ENCODE peak calls at places on chromosome 12, in nine cellular contexts. Y is Right ventricle myocardium inferior, R is thoracic aorta, S is body of pancreas, U is H7, G is iPS-NIHi11, J is astrocyte of the spinal cord, D is NAMALWA, B is mucosa of gallbladder. N is an unnamed sample.

GRCh38 chr12:31488737-31489338 is 102.1 kb downstream of the DENND5B start:
- DNase-seq in Y (no peak), R (no peak), S (no peak), U (no peak), G (no peak), J (no peak), D (no peak), B (no peak), N (no peak)

GRCh38 chr12:79373896-79374499 is 316.8 kb downstream of the PAWR start:
- DNase-seq in Y (no peak), R (no peak), S (no peak), U (peak), G (peak), J (peak), D (peak), B (no peak), N (no peak)

GRCh38 chr12:58496411-58496810 is 423.9 kb downstream of the LRIG3 start:
- DNase-seq in Y (no peak), R (no peak), S (no peak), U (no peak), G (no peak), J (peak), D (no peak), B (no peak), N (no peak)

GRCh38 chr12:1246637-1247036 is 255.6 kb downstream of the ERC1 start:
- DNase-seq in Y (no peak), R (no peak), S (no peak), U (no peak), G (no peak), J (no peak), D (no peak), B (no peak), N (no peak)

GRCh38 chr12:103301642-103302620 is 193.8 kb downstream of the C12orf42 start:
- DNase-seq in Y (peak), R (no peak), S (no peak), U (peak), G (peak), J (no peak), D (no peak), B (no peak), N (no peak)

GRCh38 chr12:104626069-104626690 is 169.4 kb downstream of the CHST11 start:
- DNase-seq in Y (no peak), R (no peak), S (no peak), U (no peak), G (no peak), J (peak), D (no peak), B (no peak), N (no peak)

GRCh38 chr12:14256555-14257169 is 108.8 kb upstream of the ATF7IP start:
- DNase-seq in Y (peak), R (peak), S (peak), U (peak), G (peak), J (peak), D (peak), B (peak), N (peak)

GRCh38 chr12:53048033-53048779 is 1.7 kb upstream of the TNS2 start:
- DNase-seq in Y (no peak), R (no peak), S (peak), U (peak), G (no peak), J (no peak), D (peak), B (peak), N (no peak)

GRCh38 chr12:124949779-124950728 is 35.6 kb upstream of the UBC start:
- DNase-seq in Y (peak), R (no peak), S (no peak), U (no peak), G (peak), J (no peak), D (no peak), B (no peak), N (no peak)

GRCh38 chr12:94012508-94013044 is 135.8 kb upstream of the PLXNC1 start:
- DNase-seq in Y (no peak), R (no peak), S (no peak), U (no peak), G (no peak), J (no peak), D (no peak), B (no peak), N (no peak)

GRCh38 chr12:80849367-80849766 is 88.4 kb downstream of the LIN7A start:
- DNase-seq in Y (no peak), R (no peak), S (no peak), U (no peak), G (no peak), J (no peak), D (no peak), B (no peak), N (no peak)

GRCh38 chr12:74415633-74416032 is 122.0 kb upstream of the ATXN7L3B start:
- DNase-seq in Y (no peak), R (no peak), S (no peak), U (no peak), G (peak), J (peak), D (peak), B (no peak), N (no peak)

GRCh38 chr12:132305991-132306884 is 23.2 kb downstream of the GALNT9 start:
- DNase-seq in Y (peak), R (no peak), S (no peak), U (peak), G (no peak), J (no peak), D (no peak), B (no peak), N (peak)

GRCh38 chr12:52907092-52907810 is 2.4 kb upstream of the KRT8 start:
- DNase-seq in Y (no peak), R (no peak), S (peak), U (peak), G (peak), J (peak), D (no peak), B (peak), N (peak)

GRCh38 chr12:4446335-4446734 is 720 bp upstream of the FGF6 start:
- DNase-seq in Y (no peak), R (no peak), S (no peak), U (peak), G (no peak), J (no peak), D (no peak), B (no peak), N (no peak)

GRCh38 chr12:12486661-12487240 is 75.9 kb downstream of the DUSP16 start:
- DNase-seq in Y (no peak), R (no peak), S (peak), U (no peak), G (no peak), J (no peak), D (no peak), B (no peak), N (no peak)

GRCh38 chr12:65670775-65671174 is 153.5 kb upstream of the HMGA2 start:
- DNase-seq in Y (no peak), R (no peak), S (no peak), U (no peak), G (no peak), J (peak), D (no peak), B (no peak), N (no peak)

GRCh38 chr12:71780207-71780822 is 25.7 kb downstream of the RAB21 start:
- DNase-seq in Y (no peak), R (no peak), S (peak), U (peak), G (peak), J (peak), D (peak), B (peak), N (no peak)

GRCh38 chr12:56631790-56632700 is 1.9 kb upstream of the BAZ2A start:
- DNase-seq in Y (peak), R (peak), S (peak), U (peak), G (peak), J (peak), D (peak), B (peak), N (peak)

GRCh38 chr12:110141389-110141788 is 17.2 kb downstream of the IFT81 start:
- DNase-seq in Y (peak), R (peak), S (peak), U (no peak), G (no peak), J (no peak), D (no peak), B (peak), N (peak)

GRCh38 chr12:7959278-7960063 is 23.5 kb upstream of the SLC2A3 start:
- DNase-seq in Y (no peak), R (no peak), S (no peak), U (peak), G (peak), J (peak), D (peak), B (no peak), N (peak)

GRCh38 chr12:94429633-94430032 is 30.0 kb downstream of the CEP83 start:
- DNase-seq in Y (no peak), R (no peak), S (no peak), U (no peak), G (no peak), J (no peak), D (no peak), B (no peak), N (no peak)

GRCh38 chr12:71686658-71687025 is 760 bp downstream of the TMEM19 start:
- DNase-seq in Y (no peak), R (no peak), S (no peak), U (no peak), G (no peak), J (no peak), D (no peak), B (no peak), N (no peak)

GRCh38 chr12:2794261-2794735 is 472 bp upstream of the FKBP4 start:
- DNase-seq in Y (peak), R (no peak), S (no peak), U (no peak), G (peak), J (no peak), D (no peak), B (peak), N (peak)

GRCh38 chr12:25977047-25977446 is 18.6 kb downstream of the RASSF8 start:
- DNase-seq in Y (no peak), R (no peak), S (no peak), U (no peak), G (no peak), J (peak), D (no peak), B (no peak), N (no peak)

GRCh38 chr12:53381739-53382630 is 2.0 kb downstream of the SP1 start:
- DNase-seq in Y (peak), R (no peak), S (peak), U (peak), G (peak), J (peak), D (peak), B (peak), N (peak)

GRCh38 chr12:92953747-92954146 is 24.7 kb upstream of the EEA1 start:
- DNase-seq in Y (no peak), R (no peak), S (no peak), U (no peak), G (no peak), J (no peak), D (peak), B (no peak), N (no peak)

GRCh38 chr12:104455594-104456416 is 943 bp upstream of the CHST11 start:
- DNase-seq in Y (no peak), R (no peak), S (no peak), U (no peak), G (no peak), J (no peak), D (peak), B (no peak), N (no peak)

GRCh38 chr12:12376636-12377448 is 20.0 kb downstream of the BORCS5 start:
- DNase-seq in Y (peak), R (no peak), S (peak), U (peak), G (peak), J (peak), D (peak), B (no peak), N (no peak)

GRCh38 chr12:27388650-27389049 is 56.0 kb downstream of the BMAL2 start:
- DNase-seq in Y (no peak), R (no peak), S (no peak), U (no peak), G (no peak), J (no peak), D (no peak), B (no peak), N (no peak)

GRCh38 chr12:18153826-18154225 is 63.8 kb upstream of the RERGL start:
- DNase-seq in Y (no peak), R (no peak), S (no peak), U (no peak), G (no peak), J (no peak), D (no peak), B (no peak), N (no peak)

GRCh38 chr12:54220567-54220966 is 31.8 kb upstream of the SMUG1 start:
- DNase-seq in Y (no peak), R (no peak), S (no peak), U (no peak), G (no peak), J (no peak), D (no peak), B (no peak), N (no peak)

GRCh38 chr12:130748786-130749185 is 32.7 kb upstream of the RIMBP2 start:
- DNase-seq in Y (no peak), R (no peak), S (no peak), U (no peak), G (no peak), J (no peak), D (no peak), B (no peak), N (no peak)

GRCh38 chr12:95718772-95719171 is 71.8 kb downstream of the NTN4 start:
- DNase-seq in Y (no peak), R (no peak), S (no peak), U (no peak), G (no peak), J (no peak), D (no peak), B (no peak), N (no peak)